ENCODE peak calls at places on chromosomes 7 and 10, in eight cellular contexts. O is PC-9, C is lower lobe of right lung, B is neuronal stem cell, V is SJSA1, U is small intestine, P is left ventricle myocardium inferior, J is IMR-90. N is an unnamed sample.

GRCh38 chr10:24553051-24553612 is 170.6 kb downstream of the ARHGAP21 start:
- DNase-seq in O (no peak), C (no peak), B (no peak), V (no peak), U (no peak), P (no peak), J (no peak), N (peak; percentile 23)

GRCh38 chr7:142323706-142324105 is 65.8 kb upstream of the PRSS58 start:
- DNase-seq in O (peak; percentile 85), C (no peak), B (peak; percentile 61), V (no peak), U (peak; percentile 15), P (no peak), J (no peak), N (peak; percentile 65)

GRCh38 chr10:118754132-118754555 is 626 bp downstream of the CACUL1 start:
- DNase-seq in O (peak; percentile 49), C (peak; percentile 67), B (peak; percentile 53), V (peak; percentile 53), U (peak; percentile 29), P (peak; percentile 31), J (no peak), N (peak; percentile 72)

GRCh38 chr10:42952358-42952757 is 124.5 kb upstream of the RET start:
- DNase-seq in O (peak; percentile 56), C (peak; percentile 48), B (peak; percentile 48), V (no peak), U (peak; percentile 35), P (peak; percentile 50), J (no peak), N (no peak)

GRCh38 chr10:55400075-55400474 is 599.0 kb upstream of the PCDH15 start:
- DNase-seq in O (no peak), C (no peak), B (no peak), V (no peak), U (no peak), P (no peak), J (no peak), N (no peak)

GRCh38 chr10:12868229-12868628 is 133.3 kb downstream of the CCDC3 start:
- DNase-seq in O (no peak), C (no peak), B (no peak), V (peak; percentile 42), U (no peak), P (no peak), J (no peak), N (no peak)

GRCh38 chr7:96870201-96870600 is 135.2 kb upstream of the DLX6 start:
- DNase-seq in O (no peak), C (no peak), B (no peak), V (no peak), U (no peak), P (no peak), J (no peak), N (no peak)

GRCh38 chr10:75347211-75347610 is 54.4 kb downstream of the ZNF503 start:
- DNase-seq in O (no peak), C (no peak), B (no peak), V (no peak), U (no peak), P (no peak), J (no peak), N (no peak)

GRCh38 chr10:101047961-101048892 is 13.6 kb upstream of the KAZALD1 start:
- DNase-seq in O (no peak), C (peak; percentile 40), B (no peak), V (no peak), U (peak; percentile 57), P (no peak), J (no peak), N (no peak)

GRCh38 chr7:106535234-106536026 is 125.5 kb downstream of the CCDC71L start:
- DNase-seq in O (no peak), C (no peak), B (no peak), V (no peak), U (no peak), P (no peak), J (no peak), N (no peak)

GRCh38 chr7:25124485-25125136 is 449 bp downstream of the CYCS start:
- DNase-seq in O (peak; percentile 21), C (no peak), B (peak; percentile 9), V (peak; percentile 41), U (peak; percentile 17), P (no peak), J (no peak), N (no peak)

GRCh38 chr10:4344544-4344994 is 481.4 kb upstream of the AKR1E2 start:
- DNase-seq in O (peak; percentile 87), C (peak; percentile 68), B (no peak), V (peak; percentile 67), U (no peak), P (peak; percentile 42), J (peak; percentile 100), N (peak; percentile 61)

GRCh38 chr10:514137-514671 is 175.3 kb downstream of the DIP2C start:
- DNase-seq in O (no peak), C (peak; percentile 74), B (no peak), V (no peak), U (peak; percentile 57), P (peak; percentile 29), J (no peak), N (peak; percentile 18)

GRCh38 chr7:143320620-143321019 is 4.7 kb downstream of the CLCN1 start:
- DNase-seq in O (peak; percentile 46), C (no peak), B (no peak), V (no peak), U (peak; percentile 75), P (no peak), J (no peak), N (no peak)

GRCh38 chr10:114163062-114163861 is 10.7 kb downstream of the CCDC186 start:
- DNase-seq in O (no peak), C (no peak), B (no peak), V (no peak), U (no peak), P (no peak), J (no peak), N (no peak)

GRCh38 chr7:18345641-18346234 is 149.8 kb upstream of the HDAC9 start:
- DNase-seq in O (peak; percentile 51), C (no peak), B (peak; percentile 57), V (peak; percentile 60), U (peak; percentile 47), P (no peak), J (peak; percentile 46), N (peak; percentile 26)

GRCh38 chr7:31311465-31312074 is 29.0 kb downstream of the NEUROD6 start:
- DNase-seq in O (no peak), C (no peak), B (no peak), V (no peak), U (no peak), P (no peak), J (no peak), N (no peak)

GRCh38 chr10:94314913-94315545 is 47.7 kb downstream of the NOC3L start:
- DNase-seq in O (no peak), C (no peak), B (no peak), V (peak; percentile 41), U (no peak), P (no peak), J (peak; percentile 43), N (no peak)

GRCh38 chr10:7915923-7916322 is 97.6 kb downstream of the TAF3 start:
- DNase-seq in O (no peak), C (no peak), B (no peak), V (peak; percentile 14), U (no peak), P (no peak), J (peak; percentile 63), N (no peak)

GRCh38 chr10:84205049-84205852 is 10.9 kb downstream of the CDHR1 start:
- DNase-seq in O (peak; percentile 40), C (no peak), B (peak; percentile 50), V (peak; percentile 22), U (peak; percentile 54), P (peak; percentile 49), J (peak; percentile 18), N (peak; percentile 41)

GRCh38 chr10:101285519-101286070 is 56.3 kb upstream of the LBX1 start:
- DNase-seq in O (no peak), C (no peak), B (no peak), V (no peak), U (no peak), P (no peak), J (no peak), N (peak; percentile 90)

GRCh38 chr10:132667613-132668394 is 118.1 kb downstream of the NKX6-2 start:
- DNase-seq in O (no peak), C (peak; percentile 51), B (no peak), V (peak; percentile 74), U (no peak), P (no peak), J (peak; percentile 86), N (no peak)

GRCh38 chr10:11993834-11994468 is 48.7 kb downstream of the UPF2 start:
- DNase-seq in O (no peak), C (no peak), B (no peak), V (no peak), U (no peak), P (no peak), J (no peak), N (no peak)

GRCh38 chr10:96840841-96841518 is 8.9 kb downstream of the LCOR start:
- DNase-seq in O (peak; percentile 33), C (no peak), B (no peak), V (peak; percentile 52), U (peak; percentile 23), P (no peak), J (peak; percentile 60), N (no peak)
- H3K27ac ChIP-seq in O (peak overlapping the region; percentile 83), C (no peak overlapping the region), B (no peak overlapping the region), V (no peak overlapping the region), U (no peak overlapping the region), P (no peak overlapping the region), J (peak overlapping the region; percentile 23), N (no peak overlapping the region)

DNA sequence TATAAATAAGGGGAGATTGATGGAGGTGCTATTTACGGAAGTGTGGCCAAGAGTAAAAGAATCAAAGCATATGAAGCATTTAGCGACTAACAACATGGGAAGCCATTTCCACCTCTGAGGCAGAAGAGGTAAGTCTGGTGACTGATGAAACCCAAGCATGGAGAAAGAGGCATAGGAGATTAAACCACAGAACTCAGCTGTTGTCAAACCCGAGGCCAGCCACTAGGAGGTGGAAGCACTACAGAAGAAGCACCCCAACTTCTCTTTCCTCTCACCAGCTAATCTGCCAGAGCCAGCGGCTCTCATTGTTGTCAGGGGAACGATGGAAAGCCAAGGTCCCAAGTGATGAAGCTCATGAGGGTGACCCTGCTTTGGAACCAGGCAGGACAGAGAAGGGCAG is 19.6 kb upstream of the CNTNAP2 start:
- DNase-seq in O (no peak), C (no peak), B (no peak), V (no peak), U (no peak), P (no peak), J (no peak), N (no peak)
- H3K4me1 ChIP-seq in O (no peaks in the 10 kb centered on the region), C (no peaks in the 10 kb centered on the region), B (no peaks in the 10 kb centered on the region), V (no peaks in the 10 kb centered on the region), U (no peaks in the 10 kb centered on the region), P (no peaks in the 10 kb centered on the region), J (no peaks in the 10 kb centered on the region), N (no peaks in the 10 kb centered on the region)

DNA sequence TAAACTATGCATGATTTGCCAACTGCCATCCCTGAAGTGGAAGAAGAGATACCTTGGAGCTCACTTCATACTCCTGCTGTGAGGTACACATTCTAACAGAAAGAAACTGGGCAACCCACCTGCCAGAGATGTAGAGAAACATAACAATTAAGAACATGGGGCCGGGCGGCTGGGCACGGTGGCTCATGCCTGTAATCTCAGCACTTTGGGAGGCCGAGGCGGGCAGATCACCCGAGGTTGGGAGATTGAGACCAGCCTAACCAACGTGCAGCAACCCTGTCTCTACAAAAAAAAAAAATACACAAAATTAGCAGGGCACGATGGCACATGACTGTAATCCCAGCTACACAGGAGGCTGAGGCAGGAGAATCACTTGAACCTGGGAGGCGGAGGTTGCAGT is 402.6 kb upstream of the ANKRD30A start:
- DNase-seq in O (no peak), C (no peak), B (no peak), V (no peak), U (no peak), P (no peak), J (no peak), N (no peak)
- H3K27ac ChIP-seq in O (no peak overlapping the region), C (no peak overlapping the region), B (no peak overlapping the region), V (no peak overlapping the region), U (no peak overlapping the region), P (no peak overlapping the region), J (no peak overlapping the region), N (no peak overlapping the region)

GRCh38 chr10:63237396-63237795 is 104.3 kb downstream of the NRBF2 start:
- DNase-seq in O (no peak), C (no peak), B (no peak), V (no peak), U (peak; percentile 77), P (no peak), J (no peak), N (no peak)
- H3K4me1 ChIP-seq in O (peaks cover 40% of the 10 kb centered on the region), C (peaks cover 44% of the 10 kb centered on the region), B (no peaks in the 10 kb centered on the region), V (peaks cover 20% of the 10 kb centered on the region), U (peaks cover 4% of the 10 kb centered on the region), P (peaks cover 70% of the 10 kb centered on the region), J (peaks cover 3% of the 10 kb centered on the region), N (peaks cover 4% of the 10 kb centered on the region)

N was measured in SJCRH30.